ENCODE peak calls at places on chromosomes 12 and 14, in ten cellular contexts. C is adipocyte, L is kidney epithelial cell, U is cardiac muscle cell, M is Peyer's patch, Z is PC-9, G is IMR-90, J is spleen, E is bronchial epithelial cell, O is mammary epithelial cell. Y is an unnamed sample. For H3K27me3, the result is how much of the 10 kb centered on the place peaks cover.

GRCh38 chr14:92735344-92735743 is 13.1 kb downstream of the LGMN start:
- DNase-seq in O (no peak), C (no peak), G (no peak), E (no peak), L (no peak), U (no peak), J (no peak), Z (no peak), M (no peak), Y (no peak)

GRCh38 chr12:115191342-115191741 is 507.4 kb upstream of the TBX3 start:
- DNase-seq in E (no peak), O (no peak), G (no peak), L (no peak), M (no peak), U (no peak), Z (no peak), C (peak), J (no peak), Y (no peak)

GRCh38 chr14:22531451-22532344 is 57.3 kb downstream of the DAD1 start:
- DNase-seq in O (no peak), E (no peak), L (no peak), C (no peak), J (no peak), U (no peak), Z (no peak), G (no peak), M (no peak), Y (no peak)

GRCh38 chr12:42641231-42641630 is 51.7 kb upstream of the PRICKLE1 start:
- DNase-seq in E (no peak), U (no peak), J (no peak), O (no peak), G (peak), Z (no peak), C (no peak), M (no peak), L (no peak), Y (no peak)

GRCh38 chr12:22467190-22467589 is 77.2 kb downstream of the C2CD5 start:
- DNase-seq in G (peak), M (no peak), Z (no peak), L (peak), E (no peak), J (no peak), U (no peak), C (peak), O (no peak), Y (no peak)

GRCh38 chr14:79581912-79582576 is 629.3 kb downstream of the DIO2 start:
- DNase-seq in E (peak), U (no peak), O (no peak), J (no peak), Z (no peak), L (no peak), G (peak), C (peak), M (no peak), Y (no peak)

GRCh38 chr12:42744539-42745156 is 155.1 kb upstream of the PRICKLE1 start:
- DNase-seq in E (peak), M (no peak), G (no peak), C (peak), J (no peak), U (no peak), Z (peak), O (peak), L (no peak), Y (no peak)

GRCh38 chr14:21668377-21668776 is 5.2 kb downstream of the OR4E1 start:
- DNase-seq in O (peak), E (peak), J (no peak), L (peak), U (no peak), G (peak), Z (no peak), C (peak), M (no peak), Y (no peak)

GRCh38 chr12:62409068-62409467 is 57.6 kb upstream of the MON2 start:
- DNase-seq in G (no peak), O (no peak), L (no peak), Z (no peak), M (no peak), C (peak), U (no peak), J (no peak), E (no peak), Y (no peak)

GRCh38 chr12:8948711-8949524 is 527 bp downstream of the M6PR start:
- DNase-seq in M (peak), E (peak), O (peak), L (no peak), Z (no peak), G (peak), U (peak), J (no peak), C (peak), Y (peak)

GRCh38 chr12:75699728-75700496 is 188.5 kb upstream of the KRR1 start:
- DNase-seq in L (no peak), M (no peak), J (no peak), G (peak), O (no peak), U (peak), Z (peak), E (no peak), C (peak), Y (no peak)

GRCh38 chr12:110582286-110583136 is 607 bp downstream of the PPTC7 start:
- DNase-seq in G (peak), M (peak), C (peak), J (peak), O (peak), U (peak), Z (no peak), E (peak), L (no peak), Y (peak)

GRCh38 chr14:77885363-77885762 is 85.5 kb downstream of the ADCK1 start:
- DNase-seq in Z (no peak), L (no peak), E (no peak), O (no peak), G (no peak), U (peak), C (no peak), M (no peak), J (no peak), Y (no peak)

GRCh38 chr12:11675952-11676505 is 26.6 kb downstream of the ETV6 start:
- DNase-seq in O (no peak), U (no peak), Z (no peak), C (no peak), G (no peak), M (no peak), J (no peak), E (no peak), L (no peak), Y (no peak)

GRCh38 chr12:107223816-107224215 is 130.5 kb upstream of the CRY1 start:
- DNase-seq in U (no peak), L (no peak), M (no peak), E (no peak), Z (no peak), J (no peak), C (no peak), G (peak), O (no peak), Y (no peak)

GRCh38 chr12:15472036-15472435 is 149.7 kb downstream of the PTPRO start:
- DNase-seq in G (no peak), M (no peak), E (peak), U (no peak), Z (no peak), C (no peak), J (no peak), L (no peak), O (peak), Y (no peak)

GRCh38 chr12:65960820-65961691 is 136.8 kb downstream of the HMGA2 start:
- DNase-seq in C (no peak), J (no peak), O (no peak), G (peak), L (no peak), U (no peak), E (no peak), M (no peak), Z (no peak), Y (no peak)

GRCh38 chr12:50283924-50284236 is 560 bp upstream of the LIMA1 start:
- DNase-seq in Z (no peak), G (no peak), J (no peak), L (no peak), C (peak), M (no peak), O (no peak), U (peak), E (no peak), Y (no peak)

GRCh38 chr14:102848830-102849521 is 71.7 kb downstream of the TRAF3 start:
- DNase-seq in J (peak), C (peak), M (no peak), E (no peak), U (no peak), O (no peak), Z (no peak), G (no peak), L (no peak), Y (no peak)

GRCh38 chr12:46661161-46661845 is 164.5 kb downstream of the SLC38A4 start:
- DNase-seq in O (peak), C (peak), M (no peak), E (peak), U (peak), L (peak), Z (peak), J (no peak), G (peak), Y (peak)

GRCh38 chr14:77979666-77980351 is 179.9 kb downstream of the ADCK1 start:
- DNase-seq in J (no peak), U (peak), O (no peak), M (no peak), Z (no peak), L (no peak), G (no peak), E (no peak), C (no peak), Y (peak)

GRCh38 chr12:86613306-86613705 is 357.1 kb upstream of the MGAT4C start:
- DNase-seq in Z (no peak), E (peak), C (peak), M (no peak), O (peak), U (no peak), L (no peak), G (no peak), J (no peak), Y (no peak)

GRCh38 chr12:52197371-52198231 is 5.8 kb upstream of the KRT80 start:
- DNase-seq in O (no peak), C (no peak), G (no peak), L (no peak), J (no peak), Z (peak), U (no peak), M (no peak), E (no peak), Y (no peak)

GRCh38 chr12:2922329-2922728 is 31.6 kb downstream of the TULP3 start:
- DNase-seq in L (no peak), G (peak), M (no peak), E (no peak), U (no peak), J (no peak), O (no peak), Z (no peak), C (no peak), Y (no peak)

GRCh38 chr14:47541652-47542051 is 133.8 kb downstream of the MDGA2 start:
- DNase-seq in O (no peak), Z (no peak), M (no peak), J (no peak), G (no peak), E (no peak), C (no peak), U (no peak), L (no peak), Y (no peak)

GRCh38 chr12:102883204-102883799 is 33.7 kb downstream of the PAH start:
- DNase-seq in Z (peak), E (peak), U (peak), C (peak), L (no peak), M (peak), J (no peak), O (peak), G (no peak), Y (peak)

GRCh38 chr12:123671876-123672275 is 963 bp downstream of the TCTN2 start:
- DNase-seq in U (no peak), Z (no peak), C (no peak), L (peak), E (no peak), J (no peak), O (no peak), G (peak), M (no peak), Y (no peak)

GRCh38 chr14:48792376-48793024 is 793.7 kb downstream of the RPS29 start:
- DNase-seq in M (no peak), G (peak), E (no peak), C (no peak), U (no peak), J (no peak), L (peak), O (no peak), Z (no peak), Y (no peak)

GRCh38 chr12:21526053-21526452 is at the start of gene SPX:
- DNase-seq in U (no peak), M (no peak), G (peak), J (no peak), E (peak), C (no peak), Z (no peak), L (peak), O (peak), Y (no peak)

GRCh38 chr14:76550534-76550933 is 174.6 kb downstream of the ESRRB start:
- DNase-seq in E (peak), Z (no peak), M (no peak), J (no peak), O (peak), L (no peak), G (no peak), C (no peak), U (no peak), Y (no peak)

GRCh38 chr12:100868487-100868886 is 73.9 kb downstream of the ANO4 start:
- DNase-seq in O (peak), E (peak), M (no peak), G (peak), L (no peak), Z (no peak), C (peak), J (no peak), U (no peak), Y (no peak)

GRCh38 chr14:57182760-57183503 is 85.8 kb downstream of the EXOC5 start:
- DNase-seq in U (peak), L (no peak), E (peak), C (peak), Z (peak), O (peak), J (no peak), G (peak), M (no peak), Y (peak)

GRCh38 chr14:35419429-35419841 is 14.9 kb upstream of the NFKBIA start:
- DNase-seq in L (no peak), G (no peak), O (no peak), M (no peak), U (no peak), Z (no peak), C (no peak), J (no peak), E (peak), Y (no peak)

GRCh38 chr14:35418093-35418492 is 13.5 kb upstream of the NFKBIA start:
- DNase-seq in L (no peak), G (no peak), U (no peak), Z (no peak), M (no peak), E (no peak), J (no peak), C (no peak), O (no peak), Y (no peak)

GRCh38 chr14:35414365-35414764 is 9.8 kb upstream of the NFKBIA start:
- DNase-seq in E (peak), U (no peak), J (no peak), O (no peak), L (no peak), Z (no peak), M (no peak), G (peak), C (peak), Y (no peak)

GRCh38 chr14:35412281-35413057 is 7.9 kb upstream of the NFKBIA start:
- DNase-seq in C (no peak), J (no peak), U (no peak), G (no peak), L (no peak), Z (no peak), E (no peak), M (no peak), O (no peak), Y (no peak)

GRCh38 chr14:35416108-35416750 is 11.7 kb upstream of the NFKBIA start:
- DNase-seq in Z (no peak), U (peak), M (no peak), E (no peak), L (no peak), O (no peak), G (no peak), C (no peak), J (no peak), Y (no peak)
- H3K4me3 ChIP-seq in Z (no peak), U (no peak), M (no peak), E (no peak), L (no peak), O (no peak), G (no peak), C (no peak), J (no peak), Y (no peak)

GRCh38 chr12:89355243-89356068 is 3.2 kb upstream of the DUSP6 start:
- DNase-seq in G (no peak), U (no peak), O (peak), C (peak), M (no peak), E (no peak), J (no peak), L (no peak), Z (no peak), Y (no peak)

GRCh38 chr12:89357297-89357730 is 5.0 kb upstream of the DUSP6 start:
- DNase-seq in U (peak), C (no peak), E (no peak), J (no peak), L (peak), M (no peak), G (no peak), O (no peak), Z (no peak), Y (peak)

GRCh38 chr12:89353823-89354629 is 1.7 kb upstream of the DUSP6 start:
- DNase-seq in C (peak), G (peak), O (peak), E (peak), U (peak), Z (peak), J (peak), L (no peak), M (peak), Y (peak)

GRCh38 chr12:89354630-89354931 is 2.3 kb upstream of the DUSP6 start:
- DNase-seq in O (no peak), M (no peak), G (peak), E (no peak), C (no peak), U (peak), Z (no peak), J (no peak), L (no peak), Y (no peak)

GRCh38 chr12:89356069-89356665 is 3.9 kb upstream of the DUSP6 start:
- DNase-seq in L (no peak), M (no peak), U (peak), O (no peak), C (no peak), G (no peak), J (no peak), Z (no peak), E (no peak), Y (no peak)
- H3K27me3 ChIP-seq in L (under half), M (under half), U (under half), O (under half), C (under half), G (under half), J (under half), Z (under half), E (under half), Y (under half)

GRCh38 chr12:120581998-120582397 is 796 bp upstream of the POP5 start:
- DNase-seq in M (no peak), L (no peak), E (no peak), J (no peak), Z (no peak), G (peak), O (no peak), C (peak), U (no peak), Y (no peak)
- H3K4me3 ChIP-seq in M (peak), L (peak), E (peak), J (peak), Z (peak), G (peak), O (peak), C (peak), U (peak), Y (no peak)

GRCh38 chr12:28844718-28845117 is 304.4 kb upstream of the FAR2 start:
- DNase-seq in M (no peak), Z (no peak), E (no peak), J (no peak), G (no peak), O (no peak), C (no peak), U (no peak), L (no peak), Y (no peak)
- H3K27me3 ChIP-seq in M (under half), Z (under half), E (under half), J (under half), G (under half), O (under half), C (under half), U (under half), L (under half), Y (under half)

DNA sequence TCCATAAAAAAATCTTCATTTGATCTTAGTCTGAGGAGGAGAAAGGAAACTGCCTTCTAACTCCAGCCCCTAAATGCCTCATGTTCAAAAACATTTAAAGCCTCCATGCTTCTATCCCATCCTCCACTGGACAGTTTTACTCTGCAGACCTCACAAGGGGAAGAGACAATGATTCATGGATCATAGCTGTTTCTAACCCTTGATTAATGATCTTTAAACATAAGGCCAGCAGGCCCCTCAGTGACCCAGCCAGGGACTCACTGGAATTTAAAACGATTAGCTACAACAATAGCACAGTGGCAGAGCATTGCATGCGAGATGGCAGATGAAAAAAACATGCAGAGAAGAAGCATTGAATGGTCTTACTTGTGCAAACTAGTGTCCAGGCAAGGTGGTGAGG is 6.0 kb downstream of the DCTN2 start:
- DNase-seq in L (no peak), G (no peak), J (no peak), U (no peak), M (no peak), Z (no peak), C (no peak), O (no peak), E (no peak), Y (no peak)
- H3K4me3 ChIP-seq in L (no peak), G (no peak), J (no peak), U (no peak), M (no peak), Z (no peak), C (no peak), O (no peak), E (no peak), Y (no peak)

GRCh38 chr14:24368215-24368561 is 204 bp downstream of the NFATC4 start:
- DNase-seq in J (no peak), G (no peak), Z (no peak), C (no peak), L (no peak), U (no peak), O (no peak), M (peak), E (no peak), Y (peak)

GRCh38 chr14:24366375-24366663 is 1.7 kb upstream of the NFATC4 start:
- DNase-seq in Z (no peak), M (no peak), U (no peak), L (no peak), J (no peak), E (no peak), O (no peak), G (no peak), C (no peak), Y (no peak)

GRCh38 chr14:24368562-24369252 is 723 bp downstream of the NFATC4 start:
- DNase-seq in Z (peak), L (no peak), O (no peak), E (no peak), U (peak), C (peak), J (peak), M (peak), G (peak), Y (peak)

GRCh38 chr14:24366664-24367505 is 1.1 kb upstream of the NFATC4 start:
- DNase-seq in U (peak), L (peak), C (peak), E (peak), G (peak), O (peak), J (peak), Z (peak), M (peak), Y (peak)

DNA sequence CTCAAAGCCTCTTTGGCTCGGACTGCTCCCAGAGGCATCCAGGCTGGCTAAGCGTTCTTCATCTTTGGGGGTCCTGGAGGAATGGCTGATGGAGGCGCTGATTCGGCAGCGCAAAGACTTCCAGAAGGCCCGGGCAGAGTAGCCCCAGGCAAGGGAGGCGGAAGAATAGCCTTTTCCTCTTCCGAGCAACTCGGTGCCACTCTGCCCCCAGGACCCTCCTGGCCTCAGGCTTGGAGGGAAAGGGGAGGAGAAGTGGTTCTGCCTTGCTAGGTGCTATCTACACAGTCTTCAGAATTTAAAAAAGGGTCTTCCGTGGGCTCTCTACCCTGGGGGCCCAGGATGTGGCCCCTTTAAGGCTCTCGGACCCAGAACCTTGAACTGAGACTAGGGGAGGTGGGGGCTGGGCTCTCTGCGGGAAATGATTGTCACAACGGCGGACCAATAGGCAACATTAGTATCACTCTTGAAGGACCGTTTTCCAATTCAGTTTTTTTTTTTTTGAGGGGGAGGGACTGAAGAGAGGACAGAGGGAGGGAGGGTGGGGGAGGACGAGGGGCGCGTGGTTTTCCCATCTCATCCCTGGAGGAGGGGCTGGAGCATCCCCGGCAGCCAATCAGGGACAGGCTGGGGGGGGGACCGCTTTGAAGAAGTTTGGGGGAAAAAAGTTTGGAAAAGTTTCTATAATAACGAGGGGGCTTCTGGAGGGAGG is at the start of gene NFATC4:
- DNase-seq in L (peak), J (no peak), Z (peak), O (no peak), C (peak), U (peak), E (peak), M (peak), G (peak), Y (peak)
- H3K27me3 ChIP-seq in L (under half), J (half or more), Z (under half), O (under half), C (under half), U (under half), E (under half), M (under half), G (under half), Y (under half)

Y was measured in H7.